ENCODE peak calls at places on chromosomes 3 and 15, in four cellular contexts. Z, B, G and D are unnamed samples.

GRCh38 chr3:30012941-30013543 is 593.4 kb upstream of the TGFBR2 start:
- DNase-seq in Z (peak), B (peak), G (peak), D (peak)

GRCh38 chr3:166844329-166844728 is 535.8 kb downstream of the ZBBX start:
- DNase-seq in Z (no peak), B (no peak), G (no peak), D (no peak)

GRCh38 chr15:67146875-67147381 is 81.5 kb downstream of the SMAD3 start:
- DNase-seq in Z (no peak), B (no peak), G (no peak), D (peak)

GRCh38 chr15:89587955-89588354 is 12.7 kb downstream of the TICRR start:
- DNase-seq in Z (no peak), B (no peak), G (no peak), D (peak)

GRCh38 chr3:79957066-79957465 is 189.3 kb upstream of the ROBO1 start:
- DNase-seq in Z (no peak), B (no peak), G (no peak), D (no peak)

GRCh38 chr15:55221090-55222011 is 24.6 kb upstream of the RSL24D1 start:
- DNase-seq in Z (no peak), B (peak), G (no peak), D (peak)

GRCh38 chr3:159766563-159767185 is 222.0 kb upstream of the IL12A start:
- DNase-seq in Z (no peak), B (no peak), G (no peak), D (peak)

GRCh38 chr3:28940530-28940929 is 340.3 kb upstream of the RBMS3 start:
- DNase-seq in Z (no peak), B (peak), G (no peak), D (peak)

GRCh38 chr15:46580487-46580886 is 945.7 kb downstream of the SQOR start:
- DNase-seq in Z (no peak), B (no peak), G (no peak), D (no peak)

GRCh38 chr3:71069797-71070196 is 513.7 kb downstream of the FOXP1 start:
- DNase-seq in Z (peak), B (no peak), G (peak), D (peak)

GRCh38 chr3:59862686-59863085 is 812.9 kb upstream of the CFAP20DC start:
- DNase-seq in Z (no peak), B (no peak), G (no peak), D (no peak)

GRCh38 chr3:133979553-133979952 is 50.2 kb downstream of the SLCO2A1 start:
- DNase-seq in Z (no peak), B (no peak), G (no peak), D (peak)

GRCh38 chr3:98733055-98733777 is 29.9 kb upstream of the ST3GAL6 start:
- DNase-seq in Z (peak), B (no peak), G (no peak), D (peak)

GRCh38 chr15:70604671-70605070 is 158.7 kb downstream of the UACA start:
- DNase-seq in Z (no peak), B (no peak), G (no peak), D (peak)

GRCh38 chr3:101780661-101781060 is 1.6 kb downstream of the NXPE3 start:
- DNase-seq in Z (no peak), B (peak), G (no peak), D (peak)

GRCh38 chr3:151871639-151872468 is 1.6 kb upstream of the SUCNR1 start:
- DNase-seq in Z (no peak), B (no peak), G (no peak), D (peak)

GRCh38 chr3:171875923-171876412 is 32.8 kb downstream of the TMEM212 start:
- DNase-seq in Z (no peak), B (no peak), G (no peak), D (no peak)

GRCh38 chr15:32717290-32718081 is at the start of gene GREM1:
- DNase-seq in Z (no peak), B (peak), G (no peak), D (no peak)

GRCh38 chr15:68700395-68701123 is 120.1 kb downstream of the ANP32A start:
- DNase-seq in Z (no peak), B (no peak), G (no peak), D (peak)

GRCh38 chr3:194396561-194396896 is 2.5 kb downstream of the GP5 start:
- DNase-seq in Z (no peak), B (no peak), G (no peak), D (no peak)
- TF ChIP-seq CTCF in Z (no peak), B (no peak), G (no peak), D (no peak)

GRCh38 chr3:23240386-23240785 is 37.3 kb downstream of the UBE2E2 start:
- DNase-seq in Z (no peak), B (no peak), G (no peak), D (no peak)

GRCh38 chr3:23238578-23238977 is 35.5 kb downstream of the UBE2E2 start:
- DNase-seq in Z (no peak), B (no peak), G (no peak), D (no peak)

GRCh38 chr3:23238156-23238555 is 35.0 kb downstream of the UBE2E2 start:
- DNase-seq in Z (no peak), B (no peak), G (no peak), D (no peak)

GRCh38 chr3:23241256-23241655 is 38.1 kb downstream of the UBE2E2 start:
- DNase-seq in Z (no peak), B (no peak), G (no peak), D (no peak)

DNA sequence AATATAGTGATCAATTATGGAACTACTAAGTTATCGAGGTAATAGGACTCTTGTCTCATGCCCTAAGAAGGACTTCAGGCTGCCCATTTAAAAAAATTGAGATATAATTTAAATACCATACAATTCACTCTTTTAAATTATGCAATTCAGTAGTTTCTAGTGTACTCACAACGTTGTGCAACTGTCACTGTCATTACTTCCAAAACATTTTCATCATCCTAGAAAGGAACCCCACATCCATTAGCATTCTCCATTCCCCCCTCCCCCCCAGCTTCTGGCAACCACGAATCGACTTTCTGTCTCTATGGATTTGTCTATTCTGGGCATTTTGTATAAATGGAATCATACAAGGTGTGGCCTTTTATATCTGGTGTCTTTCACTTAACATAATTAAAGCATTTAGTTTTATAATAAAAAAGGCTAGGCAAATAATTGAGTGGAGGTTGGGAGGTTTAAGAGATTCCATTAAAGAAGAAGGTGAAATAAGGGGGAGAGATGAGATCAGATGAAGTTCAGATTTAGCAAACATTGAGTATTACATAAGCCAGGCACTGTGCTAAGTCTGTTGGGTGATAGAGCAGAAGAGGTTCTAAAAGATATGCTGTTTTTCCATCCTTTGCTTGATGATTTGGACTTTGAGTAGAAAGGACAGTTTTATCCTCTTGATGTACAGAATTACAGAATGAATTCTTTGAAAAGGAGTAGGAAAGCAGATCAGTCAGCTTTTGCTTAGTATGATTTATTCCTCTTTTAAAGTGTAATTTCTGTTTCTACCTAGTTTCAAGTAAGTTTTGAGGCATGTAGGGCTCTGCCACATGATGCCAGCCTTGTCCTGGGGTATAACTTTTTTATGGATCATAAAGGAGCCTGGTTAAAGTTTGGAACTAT is 36.3 kb downstream of the UBE2E2 start:
- DNase-seq in Z (no peak), B (no peak), G (no peak), D (no peak)
- TF ChIP-seq CTCF in Z (no peak), B (no peak), G (no peak), D (no peak)

DNA sequence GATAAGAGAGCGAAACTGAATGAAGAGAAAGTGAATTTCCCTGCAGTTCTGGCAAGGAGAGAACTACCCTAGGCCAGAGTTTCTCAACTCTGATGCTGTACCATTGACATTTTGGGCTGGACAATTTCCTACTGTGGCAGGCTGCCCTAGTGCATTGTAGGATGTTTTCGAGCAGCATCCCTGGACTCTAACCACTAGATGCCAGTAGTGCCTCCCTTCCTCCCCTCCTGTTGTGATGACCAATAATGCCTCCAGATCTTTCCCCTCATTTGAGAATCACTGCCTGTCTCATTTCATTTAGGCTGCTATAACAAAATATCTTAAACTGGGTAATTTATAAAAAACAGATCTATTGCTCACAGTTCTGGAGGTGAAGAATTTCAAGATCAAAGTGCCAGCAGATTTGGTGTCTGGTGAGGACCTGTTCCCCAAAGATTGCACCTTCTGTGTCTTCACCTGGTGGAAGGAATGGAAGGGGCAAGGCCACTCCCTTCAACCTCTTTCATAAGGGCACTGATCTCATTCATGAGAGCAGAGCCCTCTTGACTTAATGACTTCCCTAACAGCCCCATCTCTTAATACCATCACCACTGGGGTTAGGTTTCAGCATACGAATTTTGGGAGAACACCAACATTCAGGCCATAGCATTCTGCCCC is 188.9 kb upstream of the MEIS2 start:
- DNase-seq in Z (no peak), B (no peak), G (no peak), D (no peak)
- TF ChIP-seq CTCF in Z (no peak), B (no peak), G (no peak), D (no peak)

GRCh38 chr3:147415337-147415736 is 6.2 kb downstream of the ZIC1 start:
- DNase-seq in Z (no peak), B (no peak), G (no peak), D (no peak)

GRCh38 chr3:147417896-147418295 is 8.7 kb downstream of the ZIC1 start:
- DNase-seq in Z (no peak), B (no peak), G (no peak), D (no peak)

GRCh38 chr3:147414369-147415135 is 5.4 kb downstream of the ZIC1 start:
- DNase-seq in Z (no peak), B (no peak), G (no peak), D (no peak)

GRCh38 chr3:147413712-147414325 is 4.7 kb downstream of the ZIC1 start:
- DNase-seq in Z (no peak), B (no peak), G (no peak), D (no peak)

DNA sequence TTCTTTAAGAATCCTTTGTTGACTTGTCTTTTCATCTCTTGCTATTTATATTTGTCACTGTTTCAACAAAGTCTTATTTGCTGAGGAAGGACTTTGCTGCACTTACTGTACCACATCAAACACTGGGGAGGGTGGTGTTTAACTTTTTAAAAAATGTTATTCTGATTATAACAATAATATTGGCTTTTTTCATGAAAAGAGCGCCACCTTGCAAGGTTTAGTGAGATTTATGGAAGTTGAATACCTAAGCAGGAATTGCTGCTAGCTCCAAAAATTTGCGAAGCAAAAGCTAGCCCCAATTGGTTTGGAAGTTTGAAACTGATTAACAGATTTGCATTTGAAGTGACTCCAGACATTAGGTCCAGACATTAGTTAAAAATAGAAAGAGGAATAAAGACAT is 6.7 kb downstream of the ZIC1 start:
- DNase-seq in Z (no peak), B (no peak), G (no peak), D (no peak)
- TF ChIP-seq CTCF in Z (no peak), B (no peak), G (no peak), D (no peak)

GRCh38 chr3:72310028-72310987 is 525.4 kb upstream of the PROK2 start:
- DNase-seq in Z (no peak), B (peak), G (no peak), D (peak)
- TF ChIP-seq CTCF in Z (no peak), B (no peak), G (no peak), D (peak)

DNA sequence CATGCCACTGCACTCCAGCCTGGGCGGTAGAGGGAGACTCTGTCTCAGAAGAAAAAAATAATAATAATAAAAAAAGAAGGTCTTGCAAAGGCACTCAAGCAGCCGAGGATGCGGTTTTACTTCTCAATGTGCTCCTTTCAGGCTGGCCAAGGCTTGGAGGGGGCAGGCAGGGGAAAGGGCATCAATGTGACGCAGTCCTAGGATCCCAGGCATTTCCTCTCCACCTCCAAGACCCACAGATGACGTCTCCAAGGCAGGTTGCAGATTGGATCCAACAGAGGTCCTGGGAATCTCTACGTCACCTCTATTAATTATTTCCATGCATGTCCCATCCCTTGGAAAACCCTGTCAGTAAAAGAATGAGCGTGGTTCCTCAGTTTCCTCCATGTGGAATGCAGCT is 56.2 kb downstream of the FAM43A start:
- DNase-seq in Z (no peak), B (no peak), G (no peak), D (peak)
- TF ChIP-seq CTCF in Z (no peak), B (no peak), G (no peak), D (no peak)

DNA sequence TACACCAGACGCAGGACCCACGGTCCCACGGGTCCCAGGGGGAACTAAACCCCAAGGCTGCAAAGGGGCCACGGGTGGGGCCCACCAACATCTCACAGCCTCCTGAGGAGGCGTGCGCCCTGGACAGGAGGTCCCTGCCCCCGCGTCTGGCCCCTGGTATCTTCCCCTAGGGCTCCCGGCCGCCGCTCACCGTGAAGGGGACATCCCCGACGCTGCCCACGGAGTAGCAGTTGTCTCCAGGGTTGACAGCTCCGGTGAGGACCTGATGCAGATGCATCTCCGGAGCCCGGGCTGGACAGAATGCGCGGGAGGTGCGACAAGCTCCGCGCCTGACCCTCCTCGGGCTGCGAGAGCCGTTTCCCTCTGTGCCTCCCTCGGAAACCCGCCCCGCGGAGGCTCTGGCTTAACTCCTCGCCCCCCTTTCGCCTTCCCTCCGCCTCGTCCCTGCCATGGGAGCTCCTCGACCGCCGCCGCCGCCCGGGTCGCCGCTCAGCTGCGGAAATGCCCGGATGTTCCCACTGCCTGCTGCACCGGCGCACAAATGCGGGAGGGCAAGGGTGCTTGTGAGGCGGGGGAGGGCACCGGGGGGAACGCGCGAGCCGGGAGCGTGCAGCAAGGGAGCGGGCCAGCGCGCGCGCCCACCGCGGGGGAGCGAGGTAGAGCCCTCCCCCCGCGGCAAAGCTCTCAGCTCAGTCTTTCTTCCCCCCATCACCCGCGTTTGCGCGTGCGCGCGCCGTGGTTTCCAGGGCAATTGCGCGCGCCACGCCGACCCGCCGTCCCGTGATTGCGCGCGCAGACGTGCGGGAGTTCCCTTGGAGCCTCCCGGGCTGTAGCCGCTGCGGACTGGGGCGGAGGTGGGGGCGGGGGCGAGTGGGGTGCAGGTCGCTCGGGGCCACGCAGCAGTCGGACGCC is at the start of gene DMXL2:
- DNase-seq in Z (peak), B (peak), G (peak), D (peak)
- TF ChIP-seq CTCF in Z (no peak), B (no peak), G (no peak), D (no peak)

DNA sequence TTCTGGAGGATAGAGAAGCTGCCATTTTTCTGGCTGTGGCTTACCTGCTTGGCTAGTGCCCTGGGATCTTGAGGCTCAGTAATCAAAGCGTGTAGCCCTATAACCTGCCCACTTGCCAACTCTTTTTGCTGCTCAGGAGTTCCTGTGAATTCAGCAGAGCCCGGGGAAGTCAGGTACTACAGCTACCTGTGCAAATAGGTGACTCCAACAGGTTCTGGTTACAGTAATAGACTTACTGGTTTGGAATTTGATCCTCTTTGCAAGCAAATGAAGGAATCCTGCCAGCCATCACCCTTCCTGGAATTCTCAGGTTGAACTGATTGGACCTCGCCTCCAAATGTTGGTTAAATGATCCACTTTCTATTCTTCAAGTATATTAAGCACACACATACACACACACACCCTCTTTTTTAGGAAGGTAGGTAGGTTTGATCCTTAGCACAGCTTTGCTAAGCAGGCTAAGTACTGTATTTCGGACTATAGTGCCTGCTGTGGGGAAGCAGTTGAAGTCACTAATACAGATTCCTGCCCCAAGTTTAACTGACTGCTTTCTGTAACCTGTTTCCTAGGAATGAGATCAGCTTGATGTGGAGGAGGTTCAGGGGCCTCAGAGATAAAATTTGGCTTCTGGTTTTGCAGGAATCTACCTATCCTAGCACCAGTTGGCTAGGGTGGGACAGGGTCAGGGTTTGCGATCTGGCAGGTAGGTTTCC is 2.3 kb downstream of the PPCDC start:
- DNase-seq in Z (no peak), B (no peak), G (no peak), D (no peak)
- TF ChIP-seq CTCF in Z (no peak), B (no peak), G (no peak), D (no peak)

DNA sequence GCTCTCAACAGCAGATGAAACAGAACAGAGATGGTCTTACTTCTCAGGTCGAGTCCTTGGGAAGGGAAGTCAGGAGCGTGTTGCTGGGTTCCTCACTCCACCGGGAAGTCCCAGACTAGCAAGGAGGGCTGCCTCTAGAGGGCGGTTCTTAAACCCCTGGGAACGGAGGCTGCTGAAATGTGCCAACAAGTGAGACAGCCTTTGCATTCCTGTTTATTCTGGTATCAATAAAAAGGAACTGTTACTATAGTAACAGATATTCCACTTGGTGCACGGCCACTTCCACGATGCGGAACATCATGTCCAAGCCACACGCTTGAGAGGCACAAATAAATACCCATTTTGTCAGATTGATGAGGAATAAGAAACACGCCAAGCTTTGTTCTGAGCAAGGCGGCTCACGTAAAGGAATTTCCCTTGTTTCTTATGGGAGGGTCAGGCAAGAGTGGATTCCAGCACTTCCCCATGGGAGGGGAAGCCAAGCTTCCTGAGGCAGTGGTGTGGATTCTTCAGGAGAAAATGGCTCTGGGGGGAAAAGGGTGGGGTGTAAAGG is at the start of gene FAM107A:
- DNase-seq in Z (peak), B (peak), G (peak), D (peak)
- TF ChIP-seq CTCF in Z (peak), B (peak), G (no peak), D (peak)

GRCh38 chr3:18870074-18870640 is 278.2 kb upstream of the KCNH8 start:
- DNase-seq in Z (no peak), B (no peak), G (no peak), D (no peak)

GRCh38 chr3:18870642-18871041 is 277.7 kb upstream of the KCNH8 start:
- DNase-seq in Z (no peak), B (no peak), G (no peak), D (no peak)

GRCh38 chr3:18868911-18869689 is 279.2 kb upstream of the KCNH8 start:
- DNase-seq in Z (no peak), B (no peak), G (no peak), D (no peak)

GRCh38 chr3:18872466-18872865 is 275.8 kb upstream of the KCNH8 start:
- DNase-seq in Z (no peak), B (no peak), G (no peak), D (no peak)
- TF ChIP-seq CTCF in Z (no peak), B (no peak), G (no peak), D (no peak)